ENCODE peak calls at places on chromosome 17, in four cellular contexts. L is Caco-2, N is GM10248, R is GM13976. C is an unnamed sample.

GRCh38 chr17:930258-930657 is 49.3 kb downstream of the NXN start:
- DNase-seq in L (no peak), N (no peak), R (no peak), C (no peak)

GRCh38 chr17:77459018-77459755 is 318.4 kb downstream of the SEC14L1 start:
- DNase-seq in L (no peak), N (no peak), R (no peak), C (no peak)

GRCh38 chr17:76279742-76280287 is 14.7 kb downstream of the UBALD2 start:
- DNase-seq in L (no peak), N (no peak), R (no peak), C (no peak)

GRCh38 chr17:81453712-81454111 is 58.5 kb downstream of the BAHCC1 start:
- DNase-seq in L (no peak), N (no peak), R (peak; percentile 70), C (no peak)

GRCh38 chr17:20284018-20284417 is 183.3 kb downstream of the LGALS9B start:
- DNase-seq in L (no peak), N (no peak), R (no peak), C (no peak)

GRCh38 chr17:33200587-33200986 is 92.5 kb downstream of the ASIC2 start:
- DNase-seq in L (no peak), N (no peak), R (no peak), C (peak; percentile 23)

GRCh38 chr17:66727634-66728570 is 107.0 kb upstream of the CACNG5 start:
- DNase-seq in L (peak; percentile 62), N (peak; percentile 82), R (peak; percentile 82), C (peak; percentile 45)

GRCh38 chr17:65046236-65046635 is 10.3 kb downstream of the GNA13 start:
- DNase-seq in L (no peak), N (no peak), R (no peak), C (no peak)

GRCh38 chr17:75046583-75047289 is at the start of the genes ATP5PD and KCTD2:
- DNase-seq in L (peak; percentile 98), N (peak; percentile 99), R (peak; percentile 99), C (peak; percentile 95)

GRCh38 chr17:8954339-8954738 is 11.2 kb downstream of the PIK3R5 start:
- DNase-seq in L (no peak), N (peak; percentile 68), R (peak; percentile 50), C (no peak)

GRCh38 chr17:48048321-48049140 is at the start of gene NFE2L1:
- DNase-seq in L (peak; percentile 100), N (peak; percentile 76), R (peak; percentile 80), C (peak; percentile 92)

GRCh38 chr17:54967621-54968258 is 714 bp downstream of the COX11 start:
- DNase-seq in L (peak; percentile 43), N (peak; percentile 46), R (peak; percentile 47), C (peak; percentile 66)
- TF ChIP-seq CTCF in L (peak; percentile 41), N (no peak), R (no peak), C (peak; percentile 35)

DNA sequence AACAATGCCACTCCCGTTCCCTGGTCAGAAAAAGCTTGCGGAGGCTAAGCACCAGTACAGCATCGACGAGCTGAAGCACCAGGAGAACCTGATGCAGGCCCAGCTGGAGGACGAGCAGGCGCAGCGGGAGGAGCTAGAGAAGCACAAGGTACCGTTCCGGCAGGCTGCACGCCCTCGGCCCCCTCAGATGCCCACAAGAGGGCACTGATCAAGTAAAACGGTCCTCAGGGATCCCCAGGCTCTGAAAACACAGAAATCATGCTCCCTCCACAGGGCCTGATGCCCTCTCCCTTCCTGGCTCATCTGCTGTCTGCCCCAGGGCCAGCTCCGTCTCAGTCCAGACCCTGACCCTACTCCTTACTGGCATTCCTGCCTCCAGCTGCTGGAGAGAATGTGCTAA is 21.6 kb downstream of the DRC3 start:
- DNase-seq in L (no peak), N (no peak), R (no peak), C (peak; percentile 15)
- TF ChIP-seq CTCF in L (no peak), N (no peak), R (no peak), C (peak; percentile 10)

GRCh38 chr17:31105991-31106390 is 11.2 kb downstream of the NF1 start:
- DNase-seq in L (no peak), N (no peak), R (no peak), C (no peak)
- TF ChIP-seq CTCF in L (no peak), N (no peak), R (no peak), C (no peak)

DNA sequence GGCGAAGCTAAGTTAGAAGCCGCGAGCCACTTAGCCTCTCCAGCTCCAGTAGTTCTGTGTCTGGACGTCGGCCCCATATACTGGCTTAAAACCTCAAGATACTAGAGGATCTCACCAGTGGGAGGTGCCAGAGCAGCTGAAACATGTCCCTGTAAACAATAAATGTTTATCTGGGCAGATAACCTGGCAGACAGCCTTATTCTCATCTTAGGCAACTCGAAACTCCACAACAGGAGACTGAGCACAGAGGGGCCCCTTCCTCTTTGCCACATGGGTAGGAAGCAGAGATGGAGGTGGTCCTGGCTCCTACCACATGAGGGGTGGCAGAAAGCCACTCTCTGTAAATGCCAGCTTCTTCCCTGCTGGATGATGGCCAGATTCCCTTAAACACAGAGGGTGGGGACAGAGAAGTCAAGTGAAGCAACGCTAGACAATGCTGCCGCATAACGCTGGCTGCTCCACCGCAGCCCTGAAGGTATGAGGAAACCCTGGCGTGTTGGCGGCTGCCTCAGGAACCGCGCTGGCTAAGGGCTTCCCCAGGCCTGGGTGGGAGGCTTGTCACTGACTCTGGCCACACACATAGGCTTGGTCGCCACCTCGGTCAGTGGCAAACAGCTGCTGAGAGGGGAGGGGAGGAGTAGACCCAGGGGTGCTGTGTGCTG is 67.9 kb downstream of the HIC1 start:
- DNase-seq in L (no peak), N (peak; percentile 56), R (peak; percentile 55), C (peak; percentile 73)
- TF ChIP-seq CTCF in L (no peak), N (no peak), R (peak; percentile 14), C (no peak)

DNA sequence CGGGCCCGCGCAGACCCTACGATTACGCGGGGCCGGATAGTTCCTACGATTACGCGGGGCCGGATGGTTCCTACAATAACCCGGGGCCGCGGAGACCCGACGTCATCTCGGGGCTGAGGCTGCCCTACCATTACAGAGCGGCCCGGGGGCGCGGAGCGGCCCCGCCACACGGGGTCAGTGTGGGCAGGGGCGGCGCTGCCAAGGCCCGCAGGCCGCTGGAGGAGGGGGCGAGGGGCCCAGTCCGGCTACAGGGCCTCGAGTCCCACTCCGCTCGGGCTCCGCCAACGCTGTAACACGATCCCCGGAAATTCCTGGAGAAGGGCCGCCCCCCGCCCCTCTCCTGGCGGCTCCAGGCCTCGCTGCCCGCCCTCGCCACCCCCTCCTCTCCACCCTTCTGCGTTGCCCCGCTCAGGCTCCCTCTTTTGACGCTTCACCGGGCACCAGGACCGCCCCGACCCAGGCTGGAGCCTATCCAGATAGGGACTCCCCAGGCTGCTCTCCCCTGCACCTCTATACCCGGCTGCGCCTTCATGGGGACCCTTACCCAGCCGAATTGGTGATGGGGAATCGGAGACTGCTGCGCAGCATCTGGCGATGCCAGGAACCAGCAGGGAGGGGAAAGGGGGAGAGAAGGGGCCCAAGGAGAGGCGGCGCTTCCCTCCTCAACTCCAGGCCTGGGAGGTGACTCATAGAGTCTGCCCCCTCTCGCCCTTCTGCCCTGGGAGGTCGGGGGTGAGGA is at the start of gene RAB34:
- DNase-seq in L (peak; percentile 58), N (no peak), R (peak; percentile 41), C (peak; percentile 85)
- TF ChIP-seq CTCF in L (no peak), N (peak; percentile 23), R (peak; percentile 33), C (no peak)

DNA sequence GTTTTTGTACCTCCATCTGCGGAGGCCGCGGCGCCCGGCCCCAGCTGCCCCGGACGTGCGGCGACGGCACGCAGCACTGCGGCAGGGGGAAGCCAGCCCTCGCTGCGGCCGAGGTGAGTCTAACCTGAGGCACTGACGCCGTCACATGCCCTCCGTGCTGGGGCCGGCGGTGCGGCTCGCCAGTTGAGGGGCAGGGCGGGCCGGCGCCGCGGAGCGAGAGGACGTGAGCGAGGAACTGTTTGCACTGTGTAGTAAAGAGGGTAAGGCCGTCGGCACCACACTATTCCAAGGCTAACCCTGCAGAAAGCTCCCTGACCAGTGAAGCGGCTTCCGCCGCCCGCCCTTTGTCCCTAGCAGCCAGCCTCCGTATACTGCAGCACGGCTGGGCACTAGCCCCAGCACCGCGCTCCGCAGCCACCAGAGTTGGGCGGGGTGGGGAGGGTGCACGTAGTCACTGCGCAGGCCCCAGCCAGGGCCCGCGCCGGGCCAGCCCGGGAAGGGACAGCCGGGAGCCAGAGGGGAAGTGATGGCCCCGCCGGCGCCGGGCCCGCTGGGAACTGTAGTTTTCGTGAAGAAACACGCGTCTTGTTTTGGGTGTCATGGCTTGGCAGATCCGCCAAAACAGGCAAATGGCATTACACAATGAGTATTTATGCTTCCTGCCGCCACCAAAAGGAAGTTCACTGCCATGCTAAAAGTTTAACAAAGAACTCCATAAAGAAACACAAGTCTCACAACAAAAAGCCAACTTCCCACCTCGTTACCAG is 580 bp upstream of the KANSL1 start:
- DNase-seq in L (peak; percentile 93), N (peak; percentile 94), R (peak; percentile 91), C (peak; percentile 91)
- TF ChIP-seq CTCF in L (no peak), N (no peak), R (peak; percentile 7), C (no peak)

DNA sequence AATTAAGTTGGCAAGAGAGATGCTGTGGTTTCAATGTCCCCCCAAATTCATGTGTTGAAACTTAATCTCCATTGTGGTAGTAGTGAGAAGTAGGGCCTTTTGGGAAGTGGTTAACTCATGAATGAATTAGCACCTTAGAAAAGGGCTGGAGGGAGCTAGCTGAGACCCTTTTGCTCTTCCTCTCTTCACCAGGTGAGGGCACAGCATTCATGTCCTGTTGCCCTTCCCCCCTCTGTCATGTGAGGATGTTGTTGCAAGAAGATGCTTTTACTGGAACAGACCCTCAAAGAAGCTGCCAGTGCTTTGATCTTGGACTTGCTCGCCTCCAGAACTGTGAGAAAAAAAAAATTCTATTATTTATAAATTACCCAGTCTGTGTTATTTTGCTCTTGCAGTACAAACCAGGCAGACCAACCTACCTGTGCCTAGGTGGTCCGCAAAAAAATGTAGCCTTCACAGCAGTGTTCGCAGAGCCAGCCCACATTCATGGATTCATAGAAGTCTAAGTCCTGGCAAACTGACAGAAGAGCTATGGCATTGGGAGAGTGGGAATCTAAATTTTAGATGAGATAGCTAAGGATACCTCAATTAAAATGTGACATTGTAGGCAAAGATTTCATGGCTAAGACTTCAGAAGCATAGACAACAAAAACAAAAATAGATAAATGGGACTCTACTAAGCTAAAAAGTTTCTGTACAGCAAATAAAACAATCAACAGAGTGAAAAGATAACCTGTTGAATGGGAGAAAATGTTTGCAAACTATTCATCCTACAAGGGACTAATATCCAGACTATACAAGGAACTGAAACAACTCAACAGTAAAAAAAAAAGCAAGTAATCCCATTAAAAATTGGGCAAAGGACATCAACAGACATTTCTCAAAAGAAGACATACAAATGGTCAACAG is 32.0 kb upstream of the ABCA5 start:
- DNase-seq in L (peak; percentile 38), N (no peak), R (no peak), C (no peak)
- TF ChIP-seq CTCF in L (peak; percentile 56), N (peak; percentile 32), R (peak; percentile 6), C (no peak)

DNA sequence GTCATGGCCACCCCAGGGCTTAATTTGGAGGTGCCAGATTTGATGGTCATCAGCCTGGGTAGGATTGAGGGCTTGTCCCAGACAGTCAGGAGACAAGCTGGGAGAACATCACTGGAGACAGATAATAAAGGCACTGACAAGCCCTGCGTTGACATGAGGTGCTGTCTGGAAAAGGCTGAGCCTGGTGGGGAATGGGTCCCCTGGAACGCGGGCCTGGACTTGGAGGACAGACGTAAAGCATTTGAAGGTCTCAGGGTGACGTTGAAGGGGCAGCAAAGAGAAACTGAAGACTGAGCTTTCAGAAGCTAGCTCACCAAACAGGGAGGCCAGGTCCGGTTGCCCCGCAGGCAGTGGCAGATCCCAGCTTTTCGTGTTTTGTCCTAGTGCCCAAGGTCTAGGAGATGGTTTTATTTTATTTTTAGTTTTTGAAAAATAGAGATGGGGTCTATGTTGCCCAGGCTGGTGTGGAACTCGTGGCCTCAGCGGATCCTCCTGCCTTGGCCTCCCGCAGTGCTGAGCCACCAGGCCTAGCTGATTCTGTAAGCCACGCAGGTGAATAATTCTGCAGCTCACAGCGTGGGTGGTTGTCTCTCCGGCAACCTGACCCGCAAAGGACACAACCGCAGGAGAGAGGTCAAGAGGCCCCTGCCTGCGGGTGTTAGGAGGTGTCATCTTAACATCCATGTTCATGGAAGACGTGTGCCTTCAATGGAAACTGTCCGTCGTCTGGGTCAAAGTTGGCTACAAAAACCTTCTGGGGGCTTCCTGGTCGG is 37.6 kb downstream of the METRNL start:
- DNase-seq in L (no peak), N (no peak), R (no peak), C (no peak)
- TF ChIP-seq CTCF in L (no peak), N (no peak), R (no peak), C (no peak)

GRCh38 chr17:60231234-60231633 is 81.5 kb downstream of the CA4 start:
- DNase-seq in L (no peak), N (peak; percentile 29), R (peak; percentile 27), C (peak; percentile 51)
- TF ChIP-seq CTCF in L (peak; percentile 49), N (peak; percentile 45), R (peak; percentile 33), C (peak; percentile 61)